ENCODE peak calls at places on chromosomes 4 and X, in nine cellular contexts. R, B, V, X, C, Y, I, H and T are unnamed samples.
A peak's percentile ranks its signal among the peaks of the same experiment; 100 is the strongest.

GRCh38 chrX:54492340-54492739 is 3.7 kb downstream of the FGD1 start:
- DNase-seq in R (no peak), B (peak; percentile 70), V (peak; percentile 44), X (no peak), C (no peak), Y (no peak), I (no peak), H (peak; percentile 48), T (no peak)

GRCh38 chrX:44400588-44400987 is 57.1 kb upstream of the EFHC2 start:
- DNase-seq in R (no peak), B (no peak), V (peak; percentile 95), X (no peak), C (no peak), Y (no peak), I (no peak), H (peak; percentile 91), T (no peak)

GRCh38 chr4:163515198-163515597 is 20.7 kb downstream of the TMA16 start:
- DNase-seq in R (no peak), B (no peak), V (no peak), X (no peak), C (no peak), Y (no peak), I (no peak), H (no peak), T (no peak)

GRCh38 chr4:6693274-6694176 is at the start of gene S100P:
- DNase-seq in R (no peak), B (no peak), V (no peak), X (peak; percentile 48), C (no peak), Y (no peak), I (no peak), H (no peak), T (no peak)

GRCh38 chr4:24274401-24275035 is 309.8 kb downstream of the DHX15 start:
- DNase-seq in R (no peak), B (no peak), V (peak; percentile 86), X (no peak), C (no peak), Y (no peak), I (no peak), H (peak; percentile 14), T (no peak)

GRCh38 chrX:65667503-65668355 is at the start of gene MSN:
- DNase-seq in R (peak; percentile 89), B (peak; percentile 83), V (no peak), X (peak; percentile 64), C (peak; percentile 87), Y (peak; percentile 84), I (peak; percentile 80), H (peak; percentile 31), T (peak; percentile 41)

GRCh38 chr4:145709843-145710242 is 29.9 kb downstream of the C4orf51 start:
- DNase-seq in R (no peak), B (no peak), V (peak; percentile 96), X (no peak), C (no peak), Y (no peak), I (no peak), H (peak; percentile 86), T (no peak)

GRCh38 chr4:165874072-165874798 is 1.2 kb downstream of the TLL1 start:
- DNase-seq in R (no peak), B (no peak), V (peak; percentile 13), X (no peak), C (peak; percentile 19), Y (peak; percentile 12), I (peak; percentile 61), H (no peak), T (no peak)

GRCh38 chr4:38287090-38287843 is 327.1 kb downstream of the PTTG2 start:
- DNase-seq in R (no peak), B (no peak), V (no peak), X (no peak), C (no peak), Y (no peak), I (no peak), H (no peak), T (no peak)

GRCh38 chr4:73018595-73018994 is 50.9 kb downstream of the COX18 start:
- DNase-seq in R (no peak), B (no peak), V (no peak), X (no peak), C (no peak), Y (no peak), I (no peak), H (no peak), T (no peak)

GRCh38 chr4:48943387-48943786 is 36.8 kb upstream of the OCIAD2 start:
- DNase-seq in R (no peak), B (no peak), V (peak; percentile 62), X (peak; percentile 13), C (no peak), Y (no peak), I (no peak), H (no peak), T (no peak)

GRCh38 chr4:42750831-42751230 is 93.9 kb upstream of the ATP8A1 start:
- DNase-seq in R (no peak), B (no peak), V (no peak), X (no peak), C (no peak), Y (no peak), I (no peak), H (no peak), T (no peak)

GRCh38 chr4:139575072-139575471 is 19.1 kb upstream of the SETD7 start:
- DNase-seq in R (no peak), B (no peak), V (no peak), X (no peak), C (no peak), Y (no peak), I (no peak), H (no peak), T (no peak)

GRCh38 chr4:87423313-87424031 is 1.1 kb downstream of the NUDT9 start:
- DNase-seq in R (no peak), B (no peak), V (peak; percentile 21), X (no peak), C (no peak), Y (no peak), I (no peak), H (no peak), T (no peak)

GRCh38 chr4:175916636-175917351 is 104.7 kb upstream of the GPM6A start:
- DNase-seq in R (no peak), B (no peak), V (no peak), X (no peak), C (no peak), Y (no peak), I (no peak), H (no peak), T (no peak)

GRCh38 chr4:132498215-132498614 is 650.9 kb upstream of the PCDH10 start:
- DNase-seq in R (no peak), B (no peak), V (no peak), X (no peak), C (no peak), Y (no peak), I (no peak), H (no peak), T (no peak)

GRCh38 chr4:48483777-48484493 is 792 bp downstream of the SLC10A4 start:
- DNase-seq in R (no peak), B (peak; percentile 22), V (no peak), X (no peak), C (no peak), Y (no peak), I (no peak), H (no peak), T (no peak)

GRCh38 chr4:140152760-140153418 is 1.1 kb downstream of the MAML3 start:
- DNase-seq in R (peak; percentile 75), B (peak; percentile 63), V (peak; percentile 38), X (peak; percentile 65), C (peak; percentile 58), Y (peak; percentile 58), I (peak; percentile 78), H (peak; percentile 60), T (no peak)

GRCh38 chr4:7828011-7828720 is 111.5 kb downstream of the AFAP1 start:
- DNase-seq in R (peak; percentile 86), B (peak; percentile 77), V (peak; percentile 98), X (peak; percentile 64), C (peak; percentile 86), Y (peak; percentile 75), I (peak; percentile 84), H (peak; percentile 99), T (peak; percentile 37)
- H3K4me3 ChIP-seq in R (no peak overlapping the region), B (no peak overlapping the region), V (no peak overlapping the region), X (no peak overlapping the region), C (no peak overlapping the region), Y (no peak overlapping the region), I (peak overlapping the region; percentile 29), H (peak overlapping the region; percentile 21), T (no peak overlapping the region)

GRCh38 chrX:1659664-1660461 is 45.0 kb downstream of the ASMT start:
- DNase-seq in R (peak; percentile 30), B (no peak), V (no peak), X (no peak), C (no peak), Y (no peak), I (no peak), H (no peak), T (no peak)
- H3K4me3 ChIP-seq in R (no peak overlapping the region), B (no peak overlapping the region), V (no peak overlapping the region), X (no peak overlapping the region), C (no peak overlapping the region), Y (no peak overlapping the region), I (no peak overlapping the region), H (no peak overlapping the region), T (no peak overlapping the region)

DNA sequence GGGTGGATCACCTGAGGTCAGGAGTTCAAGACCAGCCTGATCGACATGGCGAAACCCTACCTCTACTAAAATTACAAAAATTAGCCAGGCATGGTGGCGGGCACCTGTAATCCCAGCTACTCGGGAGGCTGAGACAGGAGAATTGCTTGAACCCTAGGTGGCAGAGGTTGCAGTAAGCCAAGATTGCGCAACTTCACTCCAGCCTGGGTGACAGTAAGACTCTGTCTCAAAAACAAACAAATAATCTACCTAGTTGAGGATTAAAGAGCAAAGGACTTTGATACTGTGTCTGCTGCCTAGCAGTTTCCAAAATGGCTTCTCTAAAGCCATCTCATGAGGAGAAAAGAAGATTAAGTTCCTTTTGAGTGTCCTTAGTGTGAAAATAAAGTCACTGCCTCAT is 37.8 kb downstream of the SMS start:
- DNase-seq in R (no peak), B (no peak), V (no peak), X (no peak), C (no peak), Y (no peak), I (no peak), H (no peak), T (no peak)
- H3K4me3 ChIP-seq in R (no peak overlapping the region), B (no peak overlapping the region), V (no peak overlapping the region), X (no peak overlapping the region), C (no peak overlapping the region), Y (no peak overlapping the region), I (no peak overlapping the region), H (no peak overlapping the region), T (no peak overlapping the region)

GRCh38 chrX:50470103-50471031 is at the start of gene DGKK:
- DNase-seq in R (no peak), B (no peak), V (no peak), X (no peak), C (no peak), Y (no peak), I (no peak), H (no peak), T (no peak)
- H3K4me3 ChIP-seq in R (no peak within 1 kb of the TSS), B (peak within 1 kb of the TSS; percentile 34), V (no peak within 1 kb of the TSS), X (no peak within 1 kb of the TSS), C (peak within 1 kb of the TSS; percentile 9), Y (peak within 1 kb of the TSS; percentile 40), I (peak within 1 kb of the TSS; percentile 5), H (no peak within 1 kb of the TSS), T (no peak within 1 kb of the TSS)